ENCODE peak calls at places on chromosomes 1 and 21, in six cellular contexts. B is ELR; V is stimulated activated CD8-positive, alpha-beta memory T cell treated with anti-CD3 and anti-CD28 coated beads, Interleukin-7, amount 100 ng/mL, for 48 hours; G is GM12878; H is skeletal muscle cell; O is T1000. U is an unnamed sample.

GRCh38 chr1:94989911-94990463 is 63.1 kb upstream of the CNN3 start:
- DNase-seq in B (no peak), V (no peak), G (no peak), H (no peak), O (no peak), U (no peak)

GRCh38 chr21:35138665-35139381 is 89.7 kb upstream of the RUNX1 start:
- DNase-seq in B (peak), V (peak), G (no peak), H (peak), O (peak), U (no peak)

GRCh38 chr1:171898956-171899355 is 57.7 kb downstream of the DNM3 start:
- DNase-seq in B (no peak), V (no peak), G (no peak), H (no peak), O (no peak), U (no peak)

GRCh38 chr21:46093668-46094400 is 4.1 kb upstream of the COL6A2 start:
- DNase-seq in B (no peak), V (no peak), G (no peak), H (no peak), O (no peak), U (no peak)

GRCh38 chr1:101251504-101251903 is 14.7 kb downstream of the S1PR1 start:
- DNase-seq in B (no peak), V (no peak), G (no peak), H (no peak), O (no peak), U (no peak)

GRCh38 chr1:112849425-112849966 is 106.5 kb downstream of the SLC16A1 start:
- DNase-seq in B (peak), V (no peak), G (no peak), H (no peak), O (no peak), U (no peak)

GRCh38 chr1:109928591-109929111 is 18.0 kb downstream of the CSF1 start:
- DNase-seq in B (peak), V (no peak), G (no peak), H (peak), O (no peak), U (no peak)

GRCh38 chr1:244444854-244445253 is 6.9 kb downstream of the ADSS2 start:
- DNase-seq in B (no peak), V (no peak), G (no peak), H (no peak), O (no peak), U (no peak)

GRCh38 chr1:154877370-154877974 is 7.4 kb upstream of the KCNN3 start:
- DNase-seq in B (peak), V (no peak), G (no peak), H (no peak), O (no peak), U (no peak)